ENCODE peak calls at places on chromosomes 7 and 10, in six cellular contexts. P, S, N, J, R and L are unnamed samples. For H3K4me1, the result is how much of the 10 kb centered on the place peaks cover.

GRCh38 chr10:133445268-133445732 is 8.4 kb upstream of the SCART1 start:
- DNase-seq in J (no peak), N (no peak), R (peak), S (peak), P (no peak), L (peak)

GRCh38 chr10:77741746-77742145 is 104.1 kb upstream of the KCNMA1 start:
- DNase-seq in N (no peak), R (no peak), S (no peak), J (no peak), P (no peak), L (no peak)

GRCh38 chr10:112815238-112816032 is 134.6 kb upstream of the TCF7L2 start:
- DNase-seq in S (no peak), P (no peak), J (no peak), R (no peak), N (no peak), L (no peak)

GRCh38 chr7:71480814-71481213 is 348.9 kb downstream of the GALNT17 start:
- DNase-seq in P (no peak), J (no peak), S (no peak), R (no peak), N (no peak), L (no peak)

GRCh38 chr7:28873410-28873809 is 84.7 kb downstream of the TRIL start:
- DNase-seq in P (no peak), S (no peak), R (no peak), N (no peak), J (no peak), L (no peak)

GRCh38 chr7:7639847-7640220 is 718 bp upstream of the UMAD1 start:
- DNase-seq in R (no peak), P (no peak), N (peak), S (no peak), J (peak), L (no peak)

GRCh38 chr10:80259405-80259871 is 30.0 kb downstream of the MAT1A start:
- DNase-seq in N (no peak), S (peak), R (no peak), J (no peak), P (no peak), L (no peak)

GRCh38 chr7:157576415-157576814 is 239.6 kb downstream of the DNAJB6 start:
- DNase-seq in R (no peak), J (no peak), N (peak), P (no peak), S (no peak), L (no peak)

GRCh38 chr7:114645451-114645850 is 230.8 kb downstream of the FOXP2 start:
- DNase-seq in J (no peak), S (no peak), R (no peak), N (no peak), P (no peak), L (no peak)

GRCh38 chr10:18104223-18104872 is 35.9 kb upstream of the CACNB2 start:
- DNase-seq in P (peak), N (peak), J (no peak), S (no peak), R (peak), L (no peak)

GRCh38 chr7:87140271-87140748 is 11.9 kb upstream of the DMTF1 start:
- DNase-seq in J (no peak), R (no peak), N (no peak), P (no peak), S (no peak), L (no peak)

GRCh38 chr7:26620352-26620751 is 244.0 kb downstream of the SKAP2 start:
- DNase-seq in J (no peak), P (peak), R (no peak), S (no peak), N (no peak), L (no peak)

GRCh38 chr10:33412261-33413092 is 78.0 kb upstream of the NRP1 start:
- DNase-seq in P (no peak), R (no peak), S (no peak), N (no peak), J (no peak), L (peak)

GRCh38 chr10:118007773-118008172 is 39.0 kb downstream of the RAB11FIP2 start:
- DNase-seq in J (no peak), N (no peak), P (no peak), S (no peak), R (no peak), L (no peak)

GRCh38 chr7:95845007-95845406 is 72.7 kb downstream of the DYNC1I1 start:
- DNase-seq in P (no peak), J (no peak), S (no peak), R (no peak), N (no peak), L (no peak)

GRCh38 chr7:79245623-79246249 is 207.7 kb downstream of the MAGI2 start:
- DNase-seq in N (no peak), P (no peak), J (no peak), S (no peak), R (no peak), L (no peak)

DNA sequence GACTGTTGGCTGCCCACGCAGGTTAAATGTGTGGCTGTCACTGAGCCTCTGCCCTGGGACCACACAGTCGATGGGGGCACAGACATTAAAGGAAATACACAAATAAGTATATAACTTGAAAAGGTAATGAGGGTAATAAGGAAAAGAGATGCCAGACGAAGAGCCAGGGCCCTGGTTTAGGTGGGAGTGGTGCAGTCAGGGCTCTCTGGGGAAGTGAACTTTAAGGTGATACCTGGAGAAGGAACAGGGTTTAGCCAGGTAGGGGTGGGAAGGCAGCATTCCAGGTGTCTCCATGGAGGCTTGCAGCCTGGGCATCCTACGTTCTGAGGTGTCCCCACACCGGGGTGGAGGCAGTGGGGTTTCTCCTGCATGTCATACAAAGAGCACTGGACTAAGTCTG is 50.4 kb downstream of the UNC5B start:
- DNase-seq in R (no peak), P (no peak), N (peak), S (no peak), J (no peak), L (no peak)
- H3K4me1 ChIP-seq in R (under half), P (under half), N (half or more), S (under half), J (under half), L (under half)

GRCh38 chr7:129434172-129434845 is at the start of gene STRIP2:
- DNase-seq in S (peak), N (peak), R (peak), P (peak), J (peak), L (peak)
- TF ChIP-seq POLR2AphosphoS5 in S (no peak), N (no peak), R (no peak), P (peak), J (no peak), L (no peak)

DNA sequence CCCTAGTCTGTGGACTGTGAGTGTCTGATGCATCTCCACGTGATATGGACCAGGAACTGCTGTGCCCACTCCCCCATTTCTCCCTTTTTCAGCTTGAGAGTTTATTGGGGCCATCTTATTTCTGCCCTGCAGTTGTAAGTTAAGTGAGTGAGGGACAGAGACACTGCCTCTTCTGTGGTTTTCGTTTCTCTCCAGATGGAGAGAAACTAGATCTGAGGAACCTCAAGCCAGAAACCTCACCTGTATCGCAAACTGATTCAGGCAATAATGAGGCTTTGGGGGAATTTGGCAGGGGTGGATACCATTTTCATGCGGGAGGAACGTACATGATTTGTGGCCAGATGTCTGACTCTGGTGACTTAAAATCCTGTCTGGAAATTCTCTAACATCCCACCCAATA is 641.7 kb downstream of the TNS3 start:
- DNase-seq in S (no peak), J (no peak), P (no peak), N (no peak), R (no peak), L (no peak)
- H3K4me1 ChIP-seq in S (under half), J (under half), P (under half), N (under half), R (under half), L (under half)

DNA sequence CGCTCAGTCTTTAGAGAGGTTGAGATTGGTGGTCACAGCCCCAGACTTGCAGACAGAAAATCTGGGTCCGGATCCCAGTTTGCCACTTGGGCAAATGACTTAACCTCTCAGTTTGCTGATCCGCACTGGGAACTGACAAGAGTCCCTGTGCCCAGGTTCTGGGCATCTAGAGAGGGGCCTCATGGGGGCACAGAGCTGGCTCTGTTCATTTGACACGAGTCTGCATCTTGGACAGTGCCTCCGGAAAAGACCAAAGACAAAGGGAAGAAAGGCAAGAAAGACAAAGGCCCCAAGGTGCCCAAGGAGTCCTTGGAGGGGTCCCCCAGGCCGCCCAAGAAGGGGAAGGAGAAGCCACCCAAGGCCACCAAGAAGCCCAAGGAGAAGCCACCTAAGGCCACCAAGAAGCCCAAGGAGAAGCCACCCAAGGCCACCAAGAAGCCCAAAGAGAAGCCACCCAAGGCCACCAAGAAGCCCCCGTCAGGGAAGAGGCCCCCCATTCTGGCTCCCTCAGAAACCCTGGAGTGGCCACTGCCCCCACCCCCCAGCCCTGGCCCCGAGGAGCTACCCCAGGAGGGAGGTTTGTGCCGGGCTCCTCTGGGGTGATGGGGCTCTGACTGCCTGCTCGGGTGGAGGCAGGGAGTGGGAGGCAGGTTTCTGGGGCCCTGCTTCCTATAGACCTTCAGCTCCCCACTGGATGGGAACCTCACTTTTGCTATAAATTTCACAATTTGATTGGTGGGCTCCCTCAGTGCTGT is 2.3 kb downstream of the AEBP1 start:
- DNase-seq in S (no peak), N (no peak), R (no peak), P (no peak), J (no peak), L (no peak)
- TF ChIP-seq POLR2AphosphoS5 in S (no peak), N (no peak), R (no peak), P (no peak), J (no peak), L (no peak)

GRCh38 chr7:128872394-128872824 is 9.8 kb downstream of the ATP6V1F start:
- DNase-seq in J (no peak), R (no peak), N (no peak), S (no peak), P (no peak), L (no peak)

GRCh38 chr7:128874140-128875031 is 11.7 kb downstream of the ATP6V1F start:
- DNase-seq in S (no peak), P (no peak), N (peak), J (no peak), R (no peak), L (no peak)

GRCh38 chr7:128875523-128875948 is 12.9 kb downstream of the ATP6V1F start:
- DNase-seq in R (no peak), S (no peak), P (no peak), N (no peak), J (no peak), L (peak)

GRCh38 chr7:128871050-128871449 is 8.4 kb downstream of the ATP6V1F start:
- DNase-seq in N (no peak), J (no peak), P (no peak), S (no peak), R (no peak), L (no peak)

DNA sequence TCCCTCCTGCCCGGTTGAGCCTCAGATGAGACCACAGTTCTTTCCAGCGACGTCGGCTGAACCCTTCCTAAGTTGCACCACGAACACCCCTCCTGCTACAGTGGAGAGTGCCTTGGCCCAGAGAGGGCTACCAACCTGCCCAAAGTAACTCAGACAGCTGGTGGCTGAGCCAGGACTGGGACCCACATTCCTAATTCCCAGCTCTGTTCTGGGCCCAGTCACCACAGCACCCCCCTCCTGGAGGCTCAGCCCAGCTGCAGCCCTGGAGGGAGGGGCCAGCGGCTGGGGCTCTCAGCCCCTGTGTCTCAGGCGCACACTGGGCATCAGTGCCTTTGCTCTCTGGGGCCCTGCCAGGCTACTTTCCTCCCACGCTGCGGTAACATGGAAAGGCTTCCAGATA is 10.6 kb downstream of the ATP6V1F start:
- DNase-seq in N (no peak), R (no peak), S (no peak), J (no peak), P (no peak), L (no peak)
- H3K4me1 ChIP-seq in N (under half), R (under half), S (under half), J (under half), P (under half), L (under half)

DNA sequence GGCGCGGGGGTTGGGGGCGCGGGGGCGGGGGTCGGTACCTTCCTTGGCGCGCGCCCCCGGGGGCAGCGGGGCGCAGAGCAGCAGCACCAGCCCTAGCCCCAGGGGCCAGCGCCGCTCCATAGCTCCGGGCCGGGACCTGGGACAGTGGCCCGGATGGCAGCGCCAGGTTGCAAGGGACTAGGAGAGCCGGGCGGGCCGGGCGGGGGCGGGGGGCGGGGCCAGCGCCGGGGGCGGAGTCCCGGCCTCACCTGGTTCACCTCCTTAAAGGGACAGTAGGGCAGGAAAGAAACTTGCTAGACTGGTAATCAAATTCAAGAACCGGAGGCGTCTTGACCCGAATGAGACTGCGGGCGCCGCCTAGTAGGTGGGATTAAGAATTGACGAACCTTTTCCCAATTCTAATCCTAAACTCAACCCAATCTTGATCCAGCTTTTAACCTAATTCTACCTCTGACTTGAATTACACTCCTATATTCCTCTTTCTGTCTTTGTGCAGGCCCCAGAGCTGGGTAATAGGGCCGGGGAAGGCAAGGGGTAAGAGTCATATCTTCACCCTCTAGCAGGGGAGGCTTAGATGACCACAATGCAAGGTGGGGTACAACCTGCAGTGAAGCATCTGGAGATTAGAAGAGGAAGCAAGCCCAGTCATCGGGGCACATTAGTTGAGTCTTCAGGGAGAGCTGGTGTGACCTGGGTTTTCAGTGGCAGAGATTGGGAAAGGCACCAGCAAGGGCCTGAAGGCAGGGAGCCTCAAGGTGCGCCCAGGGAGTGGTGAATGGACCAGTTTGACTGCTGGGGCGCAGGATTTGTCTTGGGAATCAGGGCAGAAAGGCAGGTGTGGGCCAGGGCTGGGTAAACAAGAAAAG is at the start of gene EPHA1:
- DNase-seq in N (peak), S (no peak), R (peak), P (peak), J (no peak), L (no peak)
- TF ChIP-seq POLR2AphosphoS5 in N (no peak), S (no peak), R (no peak), P (peak), J (no peak), L (no peak)

DNA sequence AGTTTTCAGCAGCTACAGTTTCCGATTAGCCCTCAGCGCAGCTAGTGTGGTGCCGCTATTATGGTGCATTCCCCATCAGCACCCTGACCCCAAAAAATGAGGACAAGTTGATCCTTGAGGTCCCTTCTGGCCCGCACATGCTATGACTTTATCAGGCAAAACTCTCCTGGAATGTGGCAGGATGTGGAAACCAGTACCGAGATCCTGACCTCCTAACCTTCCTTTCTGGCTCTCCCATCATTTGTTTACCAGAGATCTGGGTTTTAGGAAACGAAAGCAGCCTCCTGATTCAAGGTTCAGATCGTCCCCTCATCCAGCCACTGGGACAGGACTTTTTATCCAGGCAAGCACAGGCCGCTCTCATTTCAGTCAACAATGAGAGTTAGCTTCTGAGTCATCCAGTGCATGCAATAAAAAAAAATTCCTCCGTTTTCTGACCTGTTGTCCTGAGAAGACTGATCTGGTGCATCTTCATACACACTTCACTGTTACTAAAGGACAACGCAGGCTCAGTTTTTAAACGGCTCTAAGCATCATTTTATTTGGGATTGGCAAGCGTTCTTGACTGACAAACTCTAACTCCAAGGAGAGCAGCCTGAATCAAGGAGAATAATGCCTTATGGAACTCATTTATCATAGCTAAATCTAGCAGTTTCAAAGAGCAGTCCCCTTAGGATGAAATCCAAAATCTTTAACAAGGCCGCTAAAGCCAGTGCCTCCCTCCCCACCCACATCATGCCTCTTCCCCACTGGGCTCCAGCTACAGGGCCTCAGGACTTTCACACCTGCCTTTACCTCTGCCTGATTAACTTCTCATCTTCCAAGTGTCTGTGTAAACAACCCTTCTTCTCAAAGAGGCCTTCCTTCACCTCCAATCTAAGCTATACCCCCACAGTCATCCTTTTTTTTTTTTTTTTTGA is 17.1 kb downstream of the PDLIM1 start:
- DNase-seq in R (no peak), S (no peak), J (no peak), P (no peak), N (peak), L (no peak)
- H3K4me1 ChIP-seq in R (half or more), S (under half), J (under half), P (under half), N (half or more), L (half or more)